ENCODE peak calls at places on chromosomes 3 and 15, in ten cellular contexts. V, N, Q, S, T, Y, P, G, A and B are unnamed samples.

GRCh38 chr15:86087808-86088207 is 8.1 kb downstream of the AGBL1 start:
- DNase-seq in G (no peak), P (no peak), V (no peak), S (no peak), T (no peak), N (no peak), A (no peak), Y (no peak), Q (no peak), B (no peak)

GRCh38 chr3:139394116-139394515 is 4.7 kb upstream of the COPB2 start:
- DNase-seq in Q (no peak), S (no peak), T (peak), V (no peak), N (peak), P (no peak), G (peak), A (no peak), Y (peak), B (no peak)

GRCh38 chr15:89167267-89168176 is 53.9 kb downstream of the RLBP1 start:
- DNase-seq in T (peak), G (peak), Q (no peak), P (peak), A (no peak), V (peak), S (peak), N (peak), Y (peak), B (peak)

GRCh38 chr3:21745971-21746370 is 5.0 kb downstream of the ZNF385D start:
- DNase-seq in P (no peak), Y (peak), G (peak), N (peak), A (no peak), Q (no peak), S (no peak), V (no peak), T (peak), B (no peak)

GRCh38 chr3:123834631-123835030 is 49.5 kb downstream of the MYLK start:
- DNase-seq in S (no peak), T (peak), P (no peak), Q (no peak), A (no peak), G (peak), N (peak), V (peak), Y (peak), B (peak)

GRCh38 chr3:69174435-69174834 is 52.0 kb upstream of the LMOD3 start:
- DNase-seq in A (no peak), Y (no peak), P (no peak), T (no peak), V (no peak), S (no peak), N (no peak), G (no peak), Q (no peak), B (no peak)

GRCh38 chr3:164004205-164004604 is 1074.1 kb downstream of the SI start:
- DNase-seq in G (no peak), Y (no peak), V (no peak), Q (no peak), A (no peak), P (no peak), N (no peak), T (no peak), S (no peak), B (no peak)

GRCh38 chr3:173395412-173396181 is 1.9 kb upstream of the NLGN1 start:
- DNase-seq in Q (no peak), V (peak), G (peak), N (peak), P (peak), S (peak), A (no peak), T (peak), Y (peak), B (peak)

GRCh38 chr3:197343111-197343510 is 44.7 kb upstream of the DLG1 start:
- DNase-seq in Y (no peak), N (no peak), V (no peak), Q (no peak), G (no peak), S (peak), P (no peak), T (no peak), A (no peak), B (no peak)

GRCh38 chr3:58009749-58010535 is 1.7 kb downstream of the FLNB start:
- DNase-seq in S (no peak), N (no peak), G (no peak), T (no peak), Q (peak), V (no peak), P (no peak), Y (no peak), A (peak), B (no peak)

GRCh38 chr15:59283717-59284336 is 77.2 kb downstream of the LDHAL6B start:
- DNase-seq in P (no peak), A (no peak), T (no peak), Y (no peak), S (no peak), V (no peak), N (no peak), Q (peak), G (no peak), B (no peak)

GRCh38 chr15:48031466-48031865 is 89.3 kb upstream of the SLC24A5 start:
- DNase-seq in Q (no peak), N (no peak), G (no peak), T (no peak), S (no peak), A (no peak), P (no peak), Y (no peak), V (no peak), B (no peak)

GRCh38 chr3:65672876-65673815 is 365.6 kb downstream of the MAGI1 start:
- DNase-seq in S (no peak), T (peak), P (no peak), A (peak), N (peak), Y (peak), G (peak), V (peak), Q (no peak), B (peak)

GRCh38 chr3:74523811-74524210 is 90.6 kb downstream of the CNTN3 start:
- DNase-seq in Y (no peak), S (no peak), V (peak), P (no peak), G (peak), A (no peak), N (peak), Q (no peak), T (no peak), B (no peak)

GRCh38 chr3:111073186-111073585 is 1.6 kb downstream of the NECTIN3 start:
- DNase-seq in T (peak), P (no peak), N (peak), G (peak), Y (peak), V (no peak), S (no peak), Q (no peak), A (no peak), B (peak)

GRCh38 chr3:16290007-16290826 is 25.2 kb downstream of the OXNAD1 start:
- DNase-seq in T (peak), V (peak), P (no peak), A (peak), S (no peak), Q (no peak), N (peak), G (peak), Y (peak), B (peak)

GRCh38 chr15:95994418-95994817 is 336.1 kb upstream of the NR2F2 start:
- DNase-seq in P (no peak), G (peak), Y (peak), T (peak), N (peak), S (no peak), A (no peak), V (peak), Q (no peak), B (peak)

GRCh38 chr15:72554471-72555425 is 80.6 kb downstream of the ARIH1 start:
- DNase-seq in N (peak), G (peak), P (no peak), Q (no peak), T (peak), V (peak), A (no peak), Y (peak), S (no peak), B (peak)

GRCh38 chr3:9180764-9181117 is 68.7 kb downstream of the SRGAP3 start:
- DNase-seq in G (no peak), P (no peak), S (no peak), T (no peak), A (no peak), Q (no peak), V (no peak), N (no peak), Y (no peak), B (no peak)

GRCh38 chr3:64437126-64437525 is 211.9 kb upstream of the PRICKLE2 start:
- DNase-seq in Y (no peak), S (no peak), V (no peak), P (no peak), Q (no peak), N (no peak), G (no peak), A (no peak), T (no peak), B (no peak)

GRCh38 chr15:43776718-43777292 is at the start of gene ELL3:
- DNase-seq in Q (peak), G (peak), S (peak), Y (peak), P (peak), T (peak), N (peak), V (peak), A (peak), B (peak)

GRCh38 chr3:59327324-59327939 is 277.6 kb upstream of the CFAP20DC start:
- DNase-seq in N (peak), V (no peak), S (no peak), T (peak), G (peak), A (no peak), Q (no peak), P (no peak), Y (no peak), B (peak)

GRCh38 chr3:127809211-127809610 is 13.1 kb downstream of the MGLL start:
- DNase-seq in S (no peak), Y (no peak), G (no peak), N (no peak), Q (no peak), A (no peak), V (no peak), T (no peak), P (no peak), B (no peak)

GRCh38 chr3:170713648-170714047 is 127.8 kb upstream of the SLC7A14 start:
- DNase-seq in Q (no peak), P (no peak), N (no peak), V (no peak), S (no peak), G (no peak), A (no peak), T (no peak), Y (no peak), B (no peak)

GRCh38 chr3:154421067-154421466 is 8.9 kb downstream of the GPR149 start:
- DNase-seq in Q (no peak), Y (peak), P (no peak), A (peak), V (no peak), G (peak), T (peak), N (no peak), S (no peak), B (peak)

DNA sequence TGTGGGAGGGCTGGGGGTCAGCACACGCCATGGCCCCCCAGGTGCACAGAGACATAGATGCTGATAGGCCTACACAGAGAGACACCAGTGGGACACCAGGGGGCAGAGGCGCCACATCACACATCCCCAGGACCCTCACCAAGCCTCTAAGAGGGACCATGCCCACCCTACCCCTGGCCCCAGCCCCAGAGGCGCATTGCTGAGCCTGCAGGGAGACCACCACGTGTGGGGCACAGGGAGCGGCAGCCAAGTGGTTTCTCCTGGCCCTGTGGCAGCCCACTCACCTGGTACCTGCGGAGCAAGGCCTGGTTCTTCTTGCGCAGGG is 1.2 kb downstream of the CCDC9B start:
- DNase-seq in N (no peak), G (no peak), S (no peak), A (no peak), Y (no peak), P (no peak), T (no peak), V (no peak), Q (peak), B (no peak)
- TF ChIP-seq CTCF in N (peak), G (peak), S (no peak), A (no peak), Y (no peak), P (no peak), T (peak), V (no peak), Q (peak), B (peak)

GRCh38 chr3:122014741-122015140 is 7.3 kb downstream of the ILDR1 start:
- DNase-seq in S (no peak), Q (no peak), Y (no peak), G (no peak), T (no peak), V (no peak), P (no peak), N (no peak), A (no peak), B (no peak)
- TF ChIP-seq CTCF in S (no peak), Q (no peak), Y (no peak), G (no peak), T (no peak), V (no peak), P (no peak), N (no peak), A (no peak), B (no peak)

GRCh38 chr15:57732526-57733331 is 26.2 kb downstream of the POLR2M start:
- DNase-seq in S (peak), P (peak), A (peak), G (peak), Y (peak), V (peak), T (peak), N (peak), Q (no peak), B (peak)
- TF ChIP-seq CTCF in S (peak), P (peak), A (peak), G (peak), Y (peak), V (peak), T (peak), N (peak), Q (peak), B (peak)

DNA sequence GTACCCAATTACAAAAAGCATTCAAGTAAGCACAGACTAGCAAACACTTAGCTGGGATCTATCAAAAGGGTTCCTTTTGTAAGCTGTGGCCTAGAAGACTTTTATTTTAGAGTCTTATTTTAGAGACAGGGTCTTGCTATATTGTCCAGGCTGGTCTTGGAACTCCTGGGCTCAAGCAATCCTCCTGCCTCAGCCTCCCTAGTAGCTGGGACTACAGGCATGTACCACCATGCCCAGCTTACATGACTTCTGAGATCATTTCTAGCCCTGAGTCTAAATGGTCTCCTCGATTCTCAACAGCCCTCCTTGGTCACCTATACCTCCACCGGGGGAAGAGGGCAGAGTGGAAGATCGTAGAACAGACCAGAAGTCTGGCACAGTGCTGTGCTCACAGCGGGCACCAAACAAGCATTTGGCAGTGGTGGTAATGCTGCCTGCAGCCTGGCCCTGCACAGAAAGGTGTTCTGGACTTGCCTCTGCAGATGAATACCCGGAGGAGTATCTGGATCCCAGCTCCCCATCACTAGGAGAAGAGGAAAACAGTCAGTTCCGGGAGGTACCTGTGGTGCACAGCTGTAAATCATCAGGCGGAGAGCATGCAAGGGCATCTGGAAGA is 2.4 kb downstream of the FAM219B start:
- DNase-seq in Q (no peak), T (no peak), A (no peak), S (no peak), N (no peak), G (no peak), P (no peak), V (no peak), Y (no peak), B (no peak)
- TF ChIP-seq CTCF in Q (no peak), T (no peak), A (no peak), S (no peak), N (no peak), G (no peak), P (no peak), V (no peak), Y (no peak), B (no peak)

DNA sequence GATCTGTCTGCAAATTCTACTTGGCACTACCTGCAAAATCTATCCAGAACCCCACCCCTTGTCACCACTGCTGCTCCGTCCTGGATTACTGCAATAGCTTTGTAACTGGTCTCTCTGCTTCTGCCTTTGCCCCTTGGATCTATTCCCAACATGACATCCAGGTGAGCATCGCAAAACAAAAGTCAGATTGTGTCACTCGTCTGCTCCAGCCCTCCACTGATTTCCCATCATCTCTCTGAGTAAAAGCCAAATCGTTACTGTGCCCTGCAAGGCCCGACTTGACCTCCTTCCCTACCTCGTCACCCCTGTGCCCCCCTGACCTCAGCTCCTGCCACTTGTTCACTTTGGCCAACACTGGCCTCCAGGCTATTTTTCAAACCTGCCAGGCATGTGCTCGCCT is 9.4 kb downstream of the SPTBN5 start:
- DNase-seq in Q (no peak), Y (no peak), N (no peak), P (no peak), S (no peak), T (no peak), A (no peak), V (no peak), G (no peak), B (no peak)
- TF ChIP-seq CTCF in Q (no peak), Y (no peak), N (no peak), P (no peak), S (no peak), T (no peak), A (no peak), V (no peak), G (no peak), B (no peak)

GRCh38 chr15:101115318-101115886 is 136.4 kb downstream of the CHSY1 start:
- DNase-seq in G (no peak), Y (no peak), P (no peak), S (no peak), N (no peak), V (no peak), Q (peak), A (no peak), T (peak), B (no peak)

GRCh38 chr15:101113114-101114005 is 138.5 kb downstream of the CHSY1 start:
- DNase-seq in A (no peak), V (no peak), G (no peak), Y (no peak), S (no peak), Q (peak), P (no peak), T (no peak), N (no peak), B (no peak)

GRCh38 chr15:101114146-101114545 is 137.7 kb downstream of the CHSY1 start:
- DNase-seq in T (no peak), A (no peak), S (no peak), Q (peak), P (no peak), Y (no peak), G (no peak), V (no peak), N (no peak), B (no peak)

GRCh38 chr15:101115887-101116680 is 135.8 kb downstream of the CHSY1 start:
- DNase-seq in P (no peak), Y (peak), S (no peak), N (peak), V (peak), A (no peak), T (peak), Q (peak), G (peak), B (no peak)

GRCh38 chr15:101114610-101115009 is 137.2 kb downstream of the CHSY1 start:
- DNase-seq in Y (no peak), G (no peak), P (no peak), A (no peak), T (no peak), V (no peak), Q (peak), S (no peak), N (no peak), B (no peak)
- TF ChIP-seq CTCF in Y (no peak), G (no peak), P (no peak), A (no peak), T (no peak), V (no peak), Q (no peak), S (no peak), N (no peak), B (no peak)

GRCh38 chr3:10940106-10940505 is 52.4 kb upstream of the SLC6A1 start:
- DNase-seq in N (no peak), G (no peak), T (no peak), Q (no peak), A (no peak), Y (no peak), V (no peak), S (no peak), P (no peak), B (no peak)

GRCh38 chr3:10944866-10945265 is 47.7 kb upstream of the SLC6A1 start:
- DNase-seq in P (no peak), T (no peak), V (no peak), Q (no peak), A (no peak), S (no peak), Y (no peak), N (no peak), G (no peak), B (no peak)

GRCh38 chr3:10941972-10942371 is 50.6 kb upstream of the SLC6A1 start:
- DNase-seq in N (no peak), P (no peak), G (no peak), V (no peak), Q (no peak), T (no peak), A (peak), Y (no peak), S (no peak), B (no peak)

GRCh38 chr3:10945683-10946287 is 46.8 kb upstream of the SLC6A1 start:
- DNase-seq in V (peak), G (peak), A (peak), T (peak), P (peak), N (peak), S (no peak), Q (no peak), Y (peak), B (no peak)

DNA sequence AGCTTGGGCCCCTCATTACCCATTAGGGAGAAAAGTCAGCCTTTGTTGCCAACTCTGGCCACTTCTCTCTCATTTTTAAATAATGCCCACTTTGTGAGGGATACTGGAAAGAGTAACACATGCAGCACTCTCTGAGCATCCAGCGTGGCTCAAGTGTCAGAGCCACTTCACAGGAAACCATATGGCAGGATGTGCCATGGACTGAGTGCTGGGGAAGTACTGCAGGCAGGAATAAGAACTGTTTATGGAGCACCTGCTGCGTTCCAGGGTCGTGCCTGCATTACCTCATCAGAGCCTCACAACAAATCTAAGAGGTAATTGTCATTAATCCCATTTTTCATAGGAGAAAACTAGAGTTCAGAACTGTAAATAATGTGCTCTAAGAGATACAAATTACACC is 49.7 kb upstream of the SLC6A1 start:
- DNase-seq in V (no peak), A (no peak), Q (no peak), T (no peak), S (no peak), Y (no peak), G (no peak), N (no peak), P (no peak), B (no peak)
- TF ChIP-seq CTCF in V (no peak), A (no peak), Q (no peak), T (no peak), S (no peak), Y (no peak), G (no peak), N (no peak), P (no peak), B (no peak)

DNA sequence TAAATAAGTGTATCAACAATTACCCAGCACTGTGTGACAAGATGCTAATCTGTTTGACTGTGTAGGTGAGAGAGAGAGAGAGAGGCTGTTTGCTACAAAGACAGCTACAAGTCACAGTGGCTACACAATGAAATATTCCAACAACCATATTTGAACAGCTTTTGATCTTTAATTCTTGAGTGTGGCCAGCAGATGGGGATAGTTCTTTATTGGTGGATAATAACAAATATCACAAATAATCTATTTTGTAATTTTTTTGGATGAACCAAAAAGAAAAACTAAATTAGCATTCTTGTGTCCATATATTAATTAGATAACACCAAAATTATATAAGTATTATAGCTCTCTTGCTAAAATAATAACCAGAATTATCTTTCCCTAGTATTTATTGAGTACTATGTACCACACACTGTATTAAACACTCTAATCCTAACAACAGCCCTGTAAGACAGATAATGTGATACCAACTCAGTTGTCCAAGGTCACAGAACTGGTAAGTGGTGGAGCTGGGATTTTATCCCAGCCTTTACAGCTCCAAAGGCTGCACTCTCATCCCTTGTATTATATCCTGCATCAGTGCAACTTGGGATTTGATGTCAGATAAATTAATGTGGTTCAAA is 61.9 kb upstream of the C3orf80 start:
- DNase-seq in A (peak), N (peak), S (no peak), Y (peak), P (no peak), G (peak), V (no peak), Q (no peak), T (peak), B (no peak)
- TF ChIP-seq CTCF in A (peak), N (peak), S (peak), Y (no peak), P (no peak), G (peak), V (peak), Q (peak), T (peak), B (peak)